ENCODE peak calls at places on chromosomes 4 and X, in seven cellular contexts. M is activated CD8-positive, alpha-beta memory T cell treated with anti-CD3 and anti-CD28 coated beads for 48 hours; H is Caco-2; J is ACHN; X is AG09319; D is activated naive CD4-positive, alpha-beta T cell treated with anti-CD3 and anti-CD28 coated beads for 36 hours; N is brain microvascular endothelial cell. B is an unnamed sample.

GRCh38 chr4:164771088-164771487 is 17.2 kb downstream of the SMIM31 start:
- DNase-seq in M (no peak), H (no peak), J (no peak), X (no peak), D (no peak), N (no peak), B (no peak)

GRCh38 chr4:64016893-64017292 is 392.4 kb downstream of the TECRL start:
- DNase-seq in M (no peak), H (no peak), J (no peak), X (no peak), D (no peak), N (no peak), B (no peak)

GRCh38 chrX:129781134-129782014 is 1.6 kb downstream of the SASH3 start:
- DNase-seq in M (no peak), H (no peak), J (no peak), X (no peak), D (peak), N (no peak), B (no peak)

GRCh38 chr4:27210874-27211428 is 350.3 kb downstream of the STIM2 start:
- DNase-seq in M (no peak), H (no peak), J (no peak), X (no peak), D (no peak), N (no peak), B (no peak)

GRCh38 chr4:54102747-54103146 is 2.8 kb downstream of the GSX2 start:
- DNase-seq in M (no peak), H (no peak), J (no peak), X (no peak), D (no peak), N (no peak), B (no peak)

GRCh38 chrX:108245462-108245861 is 153.9 kb downstream of the ATG4A start:
- DNase-seq in M (no peak), H (no peak), J (no peak), X (no peak), D (no peak), N (no peak), B (no peak)

GRCh38 chr4:66000500-66001117 is 330.3 kb upstream of the EPHA5 start:
- DNase-seq in M (no peak), H (no peak), J (no peak), X (no peak), D (no peak), N (no peak), B (no peak)

GRCh38 chr4:105145913-105146285 is 777 bp upstream of the TET2 start:
- DNase-seq in M (peak), H (no peak), J (peak), X (no peak), D (peak), N (no peak), B (no peak)

GRCh38 chr4:41600243-41600642 is 62.3 kb downstream of the LIMCH1 start:
- DNase-seq in M (no peak), H (no peak), J (peak), X (no peak), D (no peak), N (no peak), B (no peak)

GRCh38 chr4:623914-624626 is 1.3 kb upstream of the PDE6B start:
- DNase-seq in M (no peak), H (no peak), J (no peak), X (no peak), D (no peak), N (no peak), B (no peak)

GRCh38 chrX:66622209-66622608 is 16.7 kb downstream of the EDA2R start:
- DNase-seq in M (no peak), H (no peak), J (no peak), X (no peak), D (no peak), N (no peak), B (no peak)

GRCh38 chr4:33369366-33369899 is 2649.3 kb downstream of the PCDH7 start:
- DNase-seq in M (no peak), H (no peak), J (no peak), X (no peak), D (no peak), N (no peak), B (no peak)

GRCh38 chr4:123217676-123218075 is 178.9 kb upstream of the SPRY1 start:
- DNase-seq in M (no peak), H (no peak), J (no peak), X (no peak), D (no peak), N (no peak), B (no peak)

GRCh38 chr4:80709082-80709869 is 321.2 kb upstream of the BMP3 start:
- DNase-seq in M (no peak), H (no peak), J (no peak), X (no peak), D (no peak), N (no peak), B (no peak)

GRCh38 chr4:30962949-30963348 is 242.8 kb downstream of the PCDH7 start:
- DNase-seq in M (no peak), H (no peak), J (no peak), X (no peak), D (no peak), N (peak), B (no peak)

GRCh38 chrX:130110379-130111219 is at the start of gene ELF4:
- DNase-seq in M (no peak), H (peak), J (peak), X (no peak), D (peak), N (no peak), B (peak)

GRCh38 chr4:37723067-37723466 is 36.9 kb upstream of the RELL1 start:
- DNase-seq in M (no peak), H (no peak), J (no peak), X (no peak), D (no peak), N (no peak), B (no peak)

GRCh38 chr4:17762705-17763104 is 18.7 kb downstream of the FAM184B start:
- DNase-seq in M (no peak), H (no peak), J (peak), X (no peak), D (peak), N (no peak), B (no peak)

GRCh38 chrX:74325130-74326059 is 21.4 kb downstream of the ZCCHC13 start:
- DNase-seq in M (no peak), H (no peak), J (no peak), X (no peak), D (no peak), N (no peak), B (no peak)

GRCh38 chr4:108426493-108426892 is 193.9 kb upstream of the RPL34 start:
- DNase-seq in M (no peak), H (no peak), J (no peak), X (no peak), D (no peak), N (peak), B (no peak)

GRCh38 chr4:184215709-184216328 is 1.9 kb downstream of the ENPP6 start:
- DNase-seq in M (no peak), H (no peak), J (no peak), X (no peak), D (no peak), N (no peak), B (no peak)

GRCh38 chr4:153781280-153781679 is 7.6 kb downstream of the SFRP2 start:
- DNase-seq in M (no peak), H (no peak), J (no peak), X (no peak), D (no peak), N (no peak), B (no peak)

GRCh38 chr4:140326395-140326993 is 47.0 kb upstream of the SCOC start:
- DNase-seq in M (no peak), H (peak), J (peak), X (no peak), D (peak), N (peak), B (peak)

GRCh38 chr4:141307241-141307689 is 86.6 kb downstream of the ZNF330 start:
- DNase-seq in M (peak), H (peak), J (peak), X (peak), D (peak), N (peak), B (peak)

GRCh38 chr4:73434311-73434710 is 1.7 kb upstream of the AFP start:
- DNase-seq in M (no peak), H (no peak), J (peak), X (no peak), D (no peak), N (no peak), B (no peak)

GRCh38 chr4:155234206-155234605 is 25.8 kb downstream of the NPY2R start:
- DNase-seq in M (no peak), H (no peak), J (no peak), X (no peak), D (no peak), N (no peak), B (no peak)

GRCh38 chr4:13384055-13384454 is 100.1 kb downstream of the RAB28 start:
- DNase-seq in M (no peak), H (no peak), J (no peak), X (no peak), D (no peak), N (no peak), B (no peak)

GRCh38 chr4:142516686-142517145 is 329.4 kb downstream of the INPP4B start:
- DNase-seq in M (no peak), H (no peak), J (no peak), X (no peak), D (no peak), N (no peak), B (no peak)

GRCh38 chr4:147773261-147774184 is 41.6 kb downstream of the ARHGAP10 start:
- DNase-seq in M (no peak), H (no peak), J (no peak), X (no peak), D (no peak), N (peak), B (no peak)

GRCh38 chr4:7725951-7726350 is 213.7 kb downstream of the AFAP1 start:
- DNase-seq in M (no peak), H (no peak), J (peak), X (no peak), D (no peak), N (no peak), B (no peak)

GRCh38 chr4:182236186-182236585 is 7.0 kb upstream of the TENM3 start:
- DNase-seq in M (no peak), H (no peak), J (no peak), X (no peak), D (no peak), N (no peak), B (no peak)

GRCh38 chr4:164716901-164717300 is 37.0 kb upstream of the SMIM31 start:
- DNase-seq in M (no peak), H (peak), J (peak), X (no peak), D (no peak), N (no peak), B (no peak)

GRCh38 chr4:73984736-73985527 is 3.1 kb downstream of the PPBP start:
- DNase-seq in M (no peak), H (no peak), J (no peak), X (no peak), D (no peak), N (no peak), B (no peak)

GRCh38 chr4:142574306-142574705 is 271.8 kb downstream of the INPP4B start:
- DNase-seq in M (no peak), H (no peak), J (no peak), X (no peak), D (no peak), N (no peak), B (no peak)